ENCODE peak calls at places on chromosomes 11 and 22, in six cellular contexts. One of them, this sample, is unnamed.

GRCh38 chr11:64226507-64227051 is 505 bp downstream of the NUDT22 start:
- DNase-seq in GM23338: peak; percentile 64
- DNase-seq in HL-60: peak; percentile 78
- DNase-seq in SK-N-SH: peak; percentile 76
- DNase-seq in A549: no peak
- DNase-seq in HepG2: peak; percentile 50
- DNase-seq in this sample: no peak

GRCh38 chr22:40808018-40808841 is 10.9 kb downstream of the SLC25A17 start:
- DNase-seq in GM23338: no peak
- DNase-seq in HL-60: no peak
- DNase-seq in SK-N-SH: no peak
- DNase-seq in A549: no peak
- DNase-seq in HepG2: no peak
- DNase-seq in this sample: no peak

GRCh38 chr11:74418509-74418895 is 20.3 kb upstream of the PGM2L1 start:
- DNase-seq in GM23338: no peak
- DNase-seq in HL-60: no peak
- DNase-seq in SK-N-SH: no peak
- DNase-seq in A549: peak; percentile 64
- DNase-seq in HepG2: peak; percentile 6
- DNase-seq in this sample: no peak

GRCh38 chr11:72225411-72225951 is 914 bp downstream of the INPPL1 start:
- DNase-seq in GM23338: peak; percentile 27
- DNase-seq in HL-60: peak; percentile 34
- DNase-seq in SK-N-SH: peak; percentile 42
- DNase-seq in A549: no peak
- DNase-seq in HepG2: no peak
- DNase-seq in this sample: no peak

GRCh38 chr11:37087650-37088572 is 489.9 kb upstream of the RAG2 start:
- DNase-seq in GM23338: no peak
- DNase-seq in HL-60: no peak
- DNase-seq in SK-N-SH: no peak
- DNase-seq in A549: no peak
- DNase-seq in HepG2: no peak
- DNase-seq in this sample: no peak

GRCh38 chr22:37926358-37926757 is 20.3 kb downstream of the MICALL1 start:
- DNase-seq in GM23338: no peak
- DNase-seq in HL-60: no peak
- DNase-seq in SK-N-SH: peak; percentile 16
- DNase-seq in A549: no peak
- DNase-seq in HepG2: no peak
- DNase-seq in this sample: no peak

GRCh38 chr11:99739464-99740089 is 718.8 kb downstream of the CNTN5 start:
- DNase-seq in GM23338: peak; percentile 79
- DNase-seq in HL-60: no peak
- DNase-seq in SK-N-SH: peak; percentile 51
- DNase-seq in A549: peak; percentile 3
- DNase-seq in HepG2: peak; percentile 17
- DNase-seq in this sample: no peak

GRCh38 chr11:35200811-35201341 is 61.9 kb downstream of the CD44 start:
- DNase-seq in GM23338: no peak
- DNase-seq in HL-60: no peak
- DNase-seq in SK-N-SH: no peak
- DNase-seq in A549: no peak
- DNase-seq in HepG2: no peak
- DNase-seq in this sample: no peak

GRCh38 chr11:33842236-33842915 is 49.5 kb downstream of the LMO2 start:
- DNase-seq in GM23338: peak; percentile 22
- DNase-seq in HL-60: no peak
- DNase-seq in SK-N-SH: peak; percentile 53
- DNase-seq in A549: no peak
- DNase-seq in HepG2: no peak
- DNase-seq in this sample: no peak

GRCh38 chr22:38032681-38033521 is 24.3 kb upstream of the PICK1 start:
- DNase-seq in GM23338: no peak
- DNase-seq in HL-60: peak; percentile 56
- DNase-seq in SK-N-SH: no peak
- DNase-seq in A549: no peak
- DNase-seq in HepG2: peak; percentile 51
- DNase-seq in this sample: no peak

GRCh38 chr22:50507421-50507990 is at the start of gene LMF2:
- DNase-seq in GM23338: peak; percentile 83
- DNase-seq in HL-60: peak; percentile 85
- DNase-seq in SK-N-SH: peak; percentile 98
- DNase-seq in A549: peak; percentile 66
- DNase-seq in HepG2: peak; percentile 56
- DNase-seq in this sample: no peak

GRCh38 chr11:131819845-131820244 is 449.4 kb downstream of the NTM start:
- DNase-seq in GM23338: no peak
- DNase-seq in HL-60: no peak
- DNase-seq in SK-N-SH: no peak
- DNase-seq in A549: no peak
- DNase-seq in HepG2: no peak
- DNase-seq in this sample: no peak

GRCh38 chr11:119671048-119671447 is 58.0 kb downstream of the NECTIN1 start:
- DNase-seq in GM23338: no peak
- DNase-seq in HL-60: peak; percentile 76
- DNase-seq in SK-N-SH: peak; percentile 87
- DNase-seq in A549: no peak
- DNase-seq in HepG2: no peak
- DNase-seq in this sample: no peak

GRCh38 chr22:45632791-45633515 is 38.7 kb upstream of the ATXN10 start:
- DNase-seq in GM23338: peak; percentile 26
- DNase-seq in HL-60: no peak
- DNase-seq in SK-N-SH: no peak
- DNase-seq in A549: no peak
- DNase-seq in HepG2: peak; percentile 62
- DNase-seq in this sample: no peak

GRCh38 chr11:12099132-12099873 is 11.1 kb upstream of the MICAL2 start:
- DNase-seq in GM23338: no peak
- DNase-seq in HL-60: no peak
- DNase-seq in SK-N-SH: no peak
- DNase-seq in A549: no peak
- DNase-seq in HepG2: no peak
- DNase-seq in this sample: no peak

GRCh38 chr11:124977006-124977405 is 23.0 kb downstream of the CCDC15 start:
- DNase-seq in GM23338: no peak
- DNase-seq in HL-60: no peak
- DNase-seq in SK-N-SH: no peak
- DNase-seq in A549: no peak
- DNase-seq in HepG2: no peak
- DNase-seq in this sample: no peak

GRCh38 chr22:41237707-41238569 is 2.8 kb downstream of the CHADL start:
- DNase-seq in GM23338: peak; percentile 77
- DNase-seq in HL-60: peak; percentile 83
- DNase-seq in SK-N-SH: peak; percentile 61
- DNase-seq in A549: no peak
- DNase-seq in HepG2: no peak
- DNase-seq in this sample: no peak

GRCh38 chr22:44304906-44305305 is 7.8 kb downstream of the SHISAL1 start:
- DNase-seq in GM23338: no peak
- DNase-seq in HL-60: no peak
- DNase-seq in SK-N-SH: no peak
- DNase-seq in A549: no peak
- DNase-seq in HepG2: no peak
- DNase-seq in this sample: no peak

GRCh38 chr11:76759092-76759491 is 24.1 kb upstream of the TSKU start:
- DNase-seq in GM23338: no peak
- DNase-seq in HL-60: no peak
- DNase-seq in SK-N-SH: no peak
- DNase-seq in A549: no peak
- DNase-seq in HepG2: no peak
- DNase-seq in this sample: no peak

GRCh38 chr11:19080579-19080993 is 20.1 kb upstream of the MRGPRX2 start:
- DNase-seq in GM23338: no peak
- DNase-seq in HL-60: no peak
- DNase-seq in SK-N-SH: no peak
- DNase-seq in A549: no peak
- DNase-seq in HepG2: peak; percentile 65
- DNase-seq in this sample: no peak

GRCh38 chr11:6319879-6320410 is 356 bp downstream of the CAVIN3 start:
- DNase-seq in GM23338: peak; percentile 86
- DNase-seq in HL-60: no peak
- DNase-seq in SK-N-SH: peak; percentile 35
- DNase-seq in A549: peak; percentile 83
- DNase-seq in HepG2: no peak
- DNase-seq in this sample: peak; percentile 76

GRCh38 chr11:9265211-9266131 is at the start of gene DENND5A:
- DNase-seq in GM23338: peak; percentile 93
- DNase-seq in HL-60: peak; percentile 68
- DNase-seq in SK-N-SH: peak; percentile 100
- DNase-seq in A549: peak; percentile 98
- DNase-seq in HepG2: peak; percentile 80
- DNase-seq in this sample: peak; percentile 43

GRCh38 chr11:12813371-12814225 is 139.4 kb downstream of the TEAD1 start:
- DNase-seq in GM23338: no peak
- DNase-seq in HL-60: no peak
- DNase-seq in SK-N-SH: no peak
- DNase-seq in A549: peak; percentile 61
- DNase-seq in HepG2: no peak
- DNase-seq in this sample: no peak

GRCh38 chr11:134126197-134126822 is 57.4 kb downstream of the JAM3 start:
- DNase-seq in GM23338: peak; percentile 28
- DNase-seq in HL-60: no peak
- DNase-seq in SK-N-SH: peak; percentile 50
- DNase-seq in A549: no peak
- DNase-seq in HepG2: no peak
- DNase-seq in this sample: no peak

GRCh38 chr11:8267831-8268529 is 4.3 kb upstream of the LMO1 start:
- DNase-seq in GM23338: peak; percentile 65
- DNase-seq in HL-60: no peak
- DNase-seq in SK-N-SH: peak; percentile 82
- DNase-seq in A549: peak; percentile 67
- DNase-seq in HepG2: no peak
- DNase-seq in this sample: no peak

GRCh38 chr11:46334211-46334610 is 13.1 kb upstream of the DGKZ start:
- DNase-seq in GM23338: no peak
- DNase-seq in HL-60: no peak
- DNase-seq in SK-N-SH: no peak
- DNase-seq in A549: no peak
- DNase-seq in HepG2: no peak
- DNase-seq in this sample: no peak

GRCh38 chr11:127890026-127890611 is 697.2 kb downstream of the ETS1 start:
- DNase-seq in GM23338: no peak
- DNase-seq in HL-60: no peak
- DNase-seq in SK-N-SH: no peak
- DNase-seq in A549: no peak
- DNase-seq in HepG2: no peak
- DNase-seq in this sample: no peak

GRCh38 chr11:61126266-61126665 is 24.0 kb downstream of the CD5 start:
- DNase-seq in GM23338: no peak
- DNase-seq in HL-60: no peak
- DNase-seq in SK-N-SH: peak; percentile 70
- DNase-seq in A549: no peak
- DNase-seq in HepG2: no peak
- DNase-seq in this sample: no peak

GRCh38 chr22:22026157-22026831 is 43.7 kb upstream of the TOP3B start:
- DNase-seq in GM23338: no peak
- DNase-seq in HL-60: no peak
- DNase-seq in SK-N-SH: no peak
- DNase-seq in A549: no peak
- DNase-seq in HepG2: no peak
- DNase-seq in this sample: no peak

GRCh38 chr11:117872962-117873827 is 3.3 kb downstream of the FXYD6 start:
- DNase-seq in GM23338: no peak
- DNase-seq in HL-60: no peak
- DNase-seq in SK-N-SH: no peak
- DNase-seq in A549: no peak
- DNase-seq in HepG2: no peak
- DNase-seq in this sample: no peak

GRCh38 chr11:65777821-65778361 is 2.9 kb downstream of the AP5B1 start:
- DNase-seq in GM23338: no peak
- DNase-seq in HL-60: no peak
- DNase-seq in SK-N-SH: peak; percentile 16
- DNase-seq in A549: no peak
- DNase-seq in HepG2: no peak
- DNase-seq in this sample: no peak

GRCh38 chr11:67179892-67180490 is 60.9 kb downstream of the KDM2A start:
- DNase-seq in GM23338: no peak
- DNase-seq in HL-60: no peak
- DNase-seq in SK-N-SH: peak; percentile 17
- DNase-seq in A549: no peak
- DNase-seq in HepG2: no peak
- DNase-seq in this sample: no peak

GRCh38 chr11:113991718-113992458 is 17.0 kb downstream of the HTR3A start:
- DNase-seq in GM23338: no peak
- DNase-seq in HL-60: no peak
- DNase-seq in SK-N-SH: peak; percentile 73
- DNase-seq in A549: no peak
- DNase-seq in HepG2: no peak
- DNase-seq in this sample: no peak

GRCh38 chr11:107590460-107591097 is 368 bp upstream of the ELMOD1 start:
- DNase-seq in GM23338: peak; percentile 42
- DNase-seq in HL-60: no peak
- DNase-seq in SK-N-SH: no peak
- DNase-seq in A549: peak; percentile 17
- DNase-seq in HepG2: no peak
- DNase-seq in this sample: no peak
- TF ChIP-seq REST in GM23338: no peak
- TF ChIP-seq REST in HL-60: no peak
- TF ChIP-seq REST in SK-N-SH: no peak
- TF ChIP-seq REST in A549: no peak
- TF ChIP-seq REST in HepG2: no peak
- TF ChIP-seq REST in this sample: no peak

GRCh38 chr22:30858976-30859713 is 109.4 kb downstream of the MORC2 start:
- DNase-seq in GM23338: no peak
- DNase-seq in HL-60: no peak
- DNase-seq in SK-N-SH: no peak
- DNase-seq in A549: no peak
- DNase-seq in HepG2: no peak
- DNase-seq in this sample: no peak
- TF ChIP-seq REST in GM23338: no peak
- TF ChIP-seq REST in HL-60: no peak
- TF ChIP-seq REST in SK-N-SH: no peak
- TF ChIP-seq REST in A549: no peak
- TF ChIP-seq REST in HepG2: no peak
- TF ChIP-seq REST in this sample: no peak

GRCh38 chr22:29553391-29554224 is at the start of gene THOC5:
- DNase-seq in GM23338: peak; percentile 98
- DNase-seq in HL-60: peak; percentile 96
- DNase-seq in SK-N-SH: peak; percentile 96
- DNase-seq in A549: peak; percentile 88
- DNase-seq in HepG2: peak; percentile 96
- DNase-seq in this sample: peak; percentile 89
- TF ChIP-seq REST in GM23338: no peak
- TF ChIP-seq REST in HL-60: peak; percentile 10
- TF ChIP-seq REST in SK-N-SH: no peak
- TF ChIP-seq REST in A549: no peak
- TF ChIP-seq REST in HepG2: no peak
- TF ChIP-seq REST in this sample: no peak

GRCh38 chr22:17087176-17088131 is 2.7 kb downstream of the IL17RA start:
- DNase-seq in GM23338: no peak
- DNase-seq in HL-60: peak; percentile 84
- DNase-seq in SK-N-SH: no peak
- DNase-seq in A549: no peak
- DNase-seq in HepG2: no peak
- DNase-seq in this sample: no peak
- TF ChIP-seq REST in GM23338: no peak
- TF ChIP-seq REST in HL-60: no peak
- TF ChIP-seq REST in SK-N-SH: no peak
- TF ChIP-seq REST in A549: no peak
- TF ChIP-seq REST in HepG2: no peak
- TF ChIP-seq REST in this sample: no peak

This sample was measured in HCT116.